ENCODE peak calls at places on chromosome 6, in four cellular contexts. One of them, this sample, is unnamed.
A peak's percentile ranks its signal among the peaks of the same experiment; 100 is the strongest.

GRCh38 chr6:10272591-10272990 is 142.3 kb downstream of the TFAP2A start:
- DNase-seq in WTC11: no peak
- DNase-seq in A549: no peak
- DNase-seq in endothelial cell of umbilical vein: no peak
- DNase-seq in this sample: no peak

GRCh38 chr6:39493174-39493573 is 170.7 kb upstream of the KCNK16 start:
- DNase-seq in WTC11: no peak
- DNase-seq in A549: no peak
- DNase-seq in endothelial cell of umbilical vein: no peak
- DNase-seq in this sample: no peak

GRCh38 chr6:39347201-39347600 is 24.7 kb upstream of the KCNK16 start:
- DNase-seq in WTC11: no peak
- DNase-seq in A549: no peak
- DNase-seq in endothelial cell of umbilical vein: no peak
- DNase-seq in this sample: no peak

GRCh38 chr6:138728672-138729071 is 44.9 kb upstream of the CCDC28A start:
- DNase-seq in WTC11: no peak
- DNase-seq in A549: no peak
- DNase-seq in endothelial cell of umbilical vein: no peak
- DNase-seq in this sample: no peak

GRCh38 chr6:132798820-132799538 is 542 bp upstream of the SLC18B1 start:
- DNase-seq in WTC11: peak; percentile 73
- DNase-seq in A549: no peak
- DNase-seq in endothelial cell of umbilical vein: peak; percentile 86
- DNase-seq in this sample: peak; percentile 71

GRCh38 chr6:108673153-108673552 is 112.4 kb downstream of the FOXO3 start:
- DNase-seq in WTC11: no peak
- DNase-seq in A549: no peak
- DNase-seq in endothelial cell of umbilical vein: no peak
- DNase-seq in this sample: no peak

GRCh38 chr6:135880066-135880972 is 28.8 kb downstream of the PDE7B start:
- DNase-seq in WTC11: no peak
- DNase-seq in A549: peak; percentile 3
- DNase-seq in endothelial cell of umbilical vein: no peak
- DNase-seq in this sample: no peak

GRCh38 chr6:136526196-136526930 is 23.9 kb downstream of the MAP7 start:
- DNase-seq in WTC11: peak; percentile 72
- DNase-seq in A549: peak; percentile 72
- DNase-seq in endothelial cell of umbilical vein: peak; percentile 29
- DNase-seq in this sample: peak; percentile 70

GRCh38 chr6:109523478-109523877 is 40.5 kb upstream of the ZBTB24 start:
- DNase-seq in WTC11: no peak
- DNase-seq in A549: no peak
- DNase-seq in endothelial cell of umbilical vein: no peak
- DNase-seq in this sample: no peak

GRCh38 chr6:133286765-133287164 is 45.6 kb downstream of the EYA4 start:
- DNase-seq in WTC11: no peak
- DNase-seq in A549: no peak
- DNase-seq in endothelial cell of umbilical vein: peak; percentile 8
- DNase-seq in this sample: no peak

GRCh38 chr6:113172531-113172966 is 684.6 kb upstream of the MARCKS start:
- DNase-seq in WTC11: no peak
- DNase-seq in A549: no peak
- DNase-seq in endothelial cell of umbilical vein: peak; percentile 87
- DNase-seq in this sample: no peak
- TF ChIP-seq JUN in WTC11: no peak
- TF ChIP-seq JUN in A549: no peak
- TF ChIP-seq JUN in endothelial cell of umbilical vein: no peak
- TF ChIP-seq JUN in this sample: no peak

GRCh38 chr6:99110004-99110403 is 162.3 kb upstream of the FBXL4 start:
- DNase-seq in WTC11: no peak
- DNase-seq in A549: no peak
- DNase-seq in endothelial cell of umbilical vein: no peak
- DNase-seq in this sample: no peak
- TF ChIP-seq JUN in WTC11: no peak
- TF ChIP-seq JUN in A549: no peak
- TF ChIP-seq JUN in endothelial cell of umbilical vein: no peak
- TF ChIP-seq JUN in this sample: no peak

DNA sequence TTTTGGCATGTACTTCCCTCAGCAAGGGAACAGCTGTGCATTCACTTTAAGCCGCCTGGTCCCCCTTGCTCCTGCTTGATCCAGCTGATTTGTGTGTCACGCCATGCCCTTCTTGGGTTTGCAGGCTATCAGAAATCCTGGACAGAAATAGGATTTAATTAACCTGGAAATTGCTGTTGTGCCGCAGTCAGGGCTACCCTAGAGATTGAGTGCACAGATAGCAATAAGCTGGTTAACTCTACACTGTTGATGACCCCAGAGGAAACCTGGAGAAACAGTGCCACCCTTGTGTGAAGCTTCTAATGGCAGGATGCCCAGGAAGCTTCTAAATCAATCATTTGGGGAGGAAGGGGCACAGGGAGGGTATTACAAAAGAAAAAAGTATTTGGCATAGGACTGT is 199.0 kb downstream of the JARID2 start:
- DNase-seq in WTC11: no peak
- DNase-seq in A549: no peak
- DNase-seq in endothelial cell of umbilical vein: no peak
- DNase-seq in this sample: no peak
- TF ChIP-seq JUN in WTC11: no peak
- TF ChIP-seq JUN in A549: no peak
- TF ChIP-seq JUN in endothelial cell of umbilical vein: no peak
- TF ChIP-seq JUN in this sample: no peak

DNA sequence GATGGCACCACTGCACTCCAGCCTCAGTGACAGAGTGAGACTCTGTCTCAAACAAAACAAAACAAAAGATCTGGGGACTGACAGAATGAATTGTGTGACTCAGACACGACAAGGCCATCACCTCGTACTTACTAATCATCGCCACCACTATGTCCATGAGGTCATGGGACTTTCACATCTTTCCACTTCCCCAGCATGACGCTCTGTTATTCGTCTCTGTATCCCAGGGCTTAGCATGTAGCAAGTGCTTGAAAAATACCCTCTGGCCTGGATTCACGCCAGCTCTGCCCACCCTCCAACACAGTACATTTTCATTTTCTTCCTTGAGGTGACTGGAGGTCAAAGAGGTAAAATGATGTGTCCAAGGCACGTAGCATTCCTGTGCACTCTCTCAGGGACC is 27.8 kb downstream of the FGD2 start:
- DNase-seq in WTC11: no peak
- DNase-seq in A549: no peak
- DNase-seq in endothelial cell of umbilical vein: no peak
- DNase-seq in this sample: no peak
- TF ChIP-seq JUN in WTC11: no peak
- TF ChIP-seq JUN in A549: no peak
- TF ChIP-seq JUN in endothelial cell of umbilical vein: no peak
- TF ChIP-seq JUN in this sample: no peak

This sample was measured in K562.